ENCODE peak calls at places on chromosomes 3 and 15, in five cellular contexts. V, F, H, A and T are unnamed samples.

GRCh38 chr3:15064299-15064834 is 748 bp downstream of the MRPS25 start:
- DNase-seq in V (no peak), F (peak; percentile 40), H (peak; percentile 66), A (no peak), T (no peak)

GRCh38 chr3:169668081-169668956 is 4.8 kb upstream of the MECOM start:
- DNase-seq in V (peak; percentile 66), F (peak; percentile 70), H (peak; percentile 80), A (no peak), T (no peak)

GRCh38 chr3:23490459-23490858 is 287.3 kb downstream of the UBE2E2 start:
- DNase-seq in V (no peak), F (no peak), H (no peak), A (no peak), T (no peak)

GRCh38 chr3:65035231-65035630 is 347.4 kb upstream of the ADAMTS9 start:
- DNase-seq in V (no peak), F (no peak), H (no peak), A (no peak), T (no peak)

GRCh38 chr15:33242165-33242564 is 47.7 kb upstream of the FMN1 start:
- DNase-seq in V (no peak), F (no peak), H (peak; percentile 62), A (no peak), T (peak; percentile 10)

GRCh38 chr3:72312339-72312738 is 527.4 kb upstream of the PROK2 start:
- DNase-seq in V (no peak), F (no peak), H (no peak), A (no peak), T (no peak)

GRCh38 chr3:156535162-156535627 is 19.7 kb downstream of the SSR3 start:
- DNase-seq in V (no peak), F (no peak), H (peak; percentile 71), A (no peak), T (peak; percentile 97)

GRCh38 chr3:32703491-32703968 is 18.5 kb downstream of the CNOT10 start:
- DNase-seq in V (no peak), F (no peak), H (no peak), A (no peak), T (no peak)

GRCh38 chr3:156382458-156383346 is 172.2 kb downstream of the SSR3 start:
- DNase-seq in V (peak; percentile 25), F (peak; percentile 18), H (peak; percentile 88), A (no peak), T (no peak)

GRCh38 chr15:82044373-82045178 is 1.2 kb downstream of the MEX3B start:
- DNase-seq in V (peak; percentile 11), F (peak; percentile 69), H (peak; percentile 87), A (peak; percentile 76), T (peak; percentile 36)

GRCh38 chr15:60815321-60815720 is 336.4 kb upstream of the ICE2 start:
- DNase-seq in V (no peak), F (no peak), H (no peak), A (no peak), T (no peak)

GRCh38 chr15:60840306-60840702 is 361.4 kb upstream of the ICE2 start:
- DNase-seq in V (no peak), F (no peak), H (peak; percentile 78), A (no peak), T (no peak)

GRCh38 chr15:96325579-96326331 is 4.7 kb upstream of the NR2F2 start:
- DNase-seq in V (no peak), F (no peak), H (peak; percentile 52), A (no peak), T (no peak)

GRCh38 chr3:8482960-8483665 is 18.5 kb upstream of the LMCD1 start:
- DNase-seq in V (no peak), F (no peak), H (no peak), A (no peak), T (peak; percentile 96)

GRCh38 chr3:112376413-112376812 is 43.5 kb downstream of the CD200 start:
- DNase-seq in V (no peak), F (no peak), H (no peak), A (no peak), T (no peak)

GRCh38 chr3:115085197-115085865 is 61.8 kb downstream of the ZBTB20 start:
- DNase-seq in V (no peak), F (no peak), H (no peak), A (no peak), T (no peak)

GRCh38 chr15:43872416-43873020 is 45.7 kb downstream of the WDR76 start:
- DNase-seq in V (peak; percentile 19), F (peak; percentile 63), H (peak; percentile 82), A (no peak), T (peak; percentile 28)

GRCh38 chr15:70023064-70023768 is 74.5 kb downstream of the TLE3 start:
- DNase-seq in V (no peak), F (no peak), H (peak; percentile 35), A (peak; percentile 57), T (peak; percentile 63)

GRCh38 chr3:78506581-78507195 is 1261.1 kb downstream of the ROBO1 start:
- DNase-seq in V (no peak), F (no peak), H (no peak), A (no peak), T (no peak)

GRCh38 chr3:42042747-42043115 is 48.4 kb upstream of the TRAK1 start:
- DNase-seq in V (no peak), F (no peak), H (no peak), A (no peak), T (no peak)

GRCh38 chr3:121231872-121232271 is 313.9 kb downstream of the POLQ start:
- DNase-seq in V (no peak), F (no peak), H (no peak), A (no peak), T (no peak)

GRCh38 chr3:45869638-45870037 is 16.7 kb upstream of the CCR9 start:
- DNase-seq in V (no peak), F (no peak), H (no peak), A (no peak), T (no peak)

GRCh38 chr15:53462631-53463030 is 296.8 kb downstream of the WDR72 start:
- DNase-seq in V (no peak), F (no peak), H (no peak), A (no peak), T (no peak)

GRCh38 chr15:47778263-47778770 is 61.0 kb downstream of the SEMA6D start:
- DNase-seq in V (no peak), F (no peak), H (peak; percentile 47), A (no peak), T (no peak)

GRCh38 chr3:149273096-149273751 is 51.6 kb upstream of the CP start:
- DNase-seq in V (peak; percentile 90), F (peak; percentile 36), H (peak; percentile 75), A (peak; percentile 46), T (peak; percentile 58)

GRCh38 chr15:89177633-89178306 is 43.6 kb downstream of the RLBP1 start:
- DNase-seq in V (peak; percentile 8), F (peak; percentile 66), H (peak; percentile 82), A (no peak), T (peak; percentile 37)

GRCh38 chr3:121414924-121415323 is 130.9 kb downstream of the POLQ start:
- DNase-seq in V (no peak), F (no peak), H (no peak), A (no peak), T (no peak)

GRCh38 chr3:182947892-182948291 is 32.4 kb downstream of the DCUN1D1 start:
- DNase-seq in V (no peak), F (no peak), H (no peak), A (no peak), T (no peak)

GRCh38 chr3:126973814-126974213 is 9.1 kb upstream of the PLXNA1 start:
- DNase-seq in V (no peak), F (no peak), H (no peak), A (no peak), T (no peak)

GRCh38 chr15:51726302-51727073 is 11.0 kb downstream of the LYSMD2 start:
- DNase-seq in V (no peak), F (peak; percentile 18), H (peak; percentile 93), A (no peak), T (peak; percentile 56)

GRCh38 chr3:193983846-193984245 is 152.1 kb upstream of the HES1 start:
- DNase-seq in V (no peak), F (no peak), H (no peak), A (no peak), T (no peak)

GRCh38 chr15:77631790-77632551 is 741 bp downstream of the LINGO1 start:
- DNase-seq in V (no peak), F (peak; percentile 67), H (peak; percentile 88), A (no peak), T (no peak)

GRCh38 chr3:186380622-186381380 is 18.8 kb upstream of the DGKG start:
- DNase-seq in V (no peak), F (no peak), H (peak; percentile 8), A (no peak), T (no peak)

GRCh38 chr15:66786222-66786621 is 84.2 kb downstream of the SMAD6 start:
- DNase-seq in V (no peak), F (no peak), H (no peak), A (no peak), T (no peak)

GRCh38 chr3:126850370-126851085 is 132.4 kb upstream of the PLXNA1 start:
- DNase-seq in V (no peak), F (peak; percentile 35), H (peak; percentile 95), A (no peak), T (peak; percentile 73)

GRCh38 chr3:172512363-172512762 is 10.9 kb downstream of the TNFSF10 start:
- DNase-seq in V (no peak), F (no peak), H (no peak), A (no peak), T (no peak)

GRCh38 chr15:70853855-70854668 is at the start of gene LARP6:
- DNase-seq in V (peak; percentile 72), F (peak; percentile 84), H (peak; percentile 87), A (peak; percentile 15), T (no peak)